ENCODE peak calls at places on chromosomes 4 and X, in six cellular contexts. R, G, N, M, P and Q are unnamed samples.
A peak's percentile ranks its signal among the peaks of the same experiment; 100 is the strongest.

GRCh38 chrX:150587585-150588503 is 19.4 kb downstream of the MTM1 start:
- DNase-seq in G (no peak), N (peak; percentile 49), P (no peak), R (peak; percentile 15), M (no peak), Q (no peak)

GRCh38 chr4:138090145-138090917 is 151.8 kb downstream of the SLC7A11 start:
- DNase-seq in M (no peak), R (peak; percentile 70), N (peak; percentile 67), P (peak; percentile 41), G (peak; percentile 87), Q (no peak)

GRCh38 chr4:2944882-2945526 is 18.2 kb downstream of the NOP14 start:
- DNase-seq in P (no peak), G (no peak), N (no peak), M (no peak), R (no peak), Q (no peak)

GRCh38 chr4:83266689-83267088 is 17.9 kb downstream of the COQ2 start:
- DNase-seq in G (no peak), P (no peak), N (no peak), R (no peak), M (no peak), Q (no peak)

GRCh38 chr4:155759372-155760252 is 791 bp downstream of the GUCY1B1 start:
- DNase-seq in N (peak; percentile 73), R (peak; percentile 5), P (no peak), G (no peak), M (peak; percentile 65), Q (no peak)

GRCh38 chrX:17031827-17032226 is 85.4 kb downstream of the REPS2 start:
- DNase-seq in G (no peak), P (no peak), R (no peak), M (no peak), N (no peak), Q (no peak)

GRCh38 chrX:136528645-136529315 is 3.2 kb upstream of the VGLL1 start:
- DNase-seq in R (no peak), G (no peak), P (no peak), M (no peak), N (no peak), Q (no peak)

GRCh38 chr4:127139788-127140286 is 492.9 kb upstream of the INTU start:
- DNase-seq in P (no peak), N (no peak), G (no peak), R (no peak), M (no peak), Q (no peak)

GRCh38 chrX:107493141-107493540 is 43.7 kb downstream of the FRMPD3 start:
- DNase-seq in R (no peak), P (no peak), M (no peak), G (no peak), N (no peak), Q (no peak)

GRCh38 chr4:95361696-95361965 is 187.1 kb downstream of the UNC5C start:
- DNase-seq in P (no peak), G (no peak), R (no peak), N (no peak), M (no peak), Q (no peak)

GRCh38 chr4:16240300-16240699 is 14.0 kb upstream of the TAPT1 start:
- DNase-seq in M (no peak), P (no peak), N (no peak), R (no peak), G (no peak), Q (no peak)

GRCh38 chr4:55634417-55635128 is 1.5 kb downstream of the NMU start:
- DNase-seq in P (no peak), G (no peak), M (no peak), N (no peak), R (no peak), Q (no peak)

GRCh38 chr4:1170156-1170804 is 2.1 kb downstream of the SPON2 start:
- DNase-seq in N (no peak), R (no peak), P (no peak), G (no peak), M (peak; percentile 43), Q (no peak)

GRCh38 chr4:1172228-1172851 is at the start of gene SPON2:
- DNase-seq in M (no peak), P (no peak), R (no peak), N (peak; percentile 54), G (peak; percentile 26), Q (no peak)

GRCh38 chr4:1172971-1173757 is 781 bp upstream of the SPON2 start:
- DNase-seq in P (peak; percentile 73), R (peak; percentile 56), M (no peak), G (peak; percentile 66), N (peak; percentile 57), Q (no peak)

GRCh38 chr4:1170805-1171305 is 1.5 kb downstream of the SPON2 start:
- DNase-seq in M (no peak), R (no peak), G (no peak), P (no peak), N (no peak), Q (no peak)

GRCh38 chr4:1171306-1172227 is 816 bp downstream of the SPON2 start:
- DNase-seq in M (no peak), N (no peak), P (no peak), R (no peak), G (no peak), Q (no peak)
- H3K4me3 ChIP-seq in M (peak overlapping the region; percentile 53), N (peak overlapping the region; percentile 59), P (peak overlapping the region; percentile 37), R (no peak overlapping the region), G (peak overlapping the region; percentile 40), Q (peak overlapping the region; percentile 26)

GRCh38 chr4:109827672-109828071 is at the start of gene RRH:
- DNase-seq in M (no peak), N (no peak), P (no peak), G (no peak), R (no peak), Q (no peak)

GRCh38 chr4:109821186-109821585 is 5.6 kb downstream of the GAR1 start:
- DNase-seq in P (no peak), R (no peak), N (no peak), M (no peak), G (no peak), Q (no peak)

GRCh38 chr4:109826719-109827118 is 1.1 kb upstream of the RRH start:
- DNase-seq in N (no peak), G (peak; percentile 39), P (no peak), R (no peak), M (no peak), Q (no peak)
- TF ChIP-seq CTCF in N (peak; percentile 8), G (peak; percentile 54), P (peak; percentile 60), R (peak; percentile 54), M (peak; percentile 54), Q (peak; percentile 51)

GRCh38 chrX:111095974-111096870 is at the start of gene PAK3:
- DNase-seq in M (peak; percentile 37), R (no peak), P (no peak), N (peak; percentile 37), G (peak; percentile 85), Q (peak; percentile 60)
- H3K4me3 ChIP-seq in M (peak within 1 kb of the TSS; percentile 50), R (peak within 1 kb of the TSS; percentile 50), P (peak within 1 kb of the TSS; percentile 42), N (peak within 1 kb of the TSS; percentile 47), G (peak within 1 kb of the TSS; percentile 62), Q (peak within 1 kb of the TSS; percentile 53)

DNA sequence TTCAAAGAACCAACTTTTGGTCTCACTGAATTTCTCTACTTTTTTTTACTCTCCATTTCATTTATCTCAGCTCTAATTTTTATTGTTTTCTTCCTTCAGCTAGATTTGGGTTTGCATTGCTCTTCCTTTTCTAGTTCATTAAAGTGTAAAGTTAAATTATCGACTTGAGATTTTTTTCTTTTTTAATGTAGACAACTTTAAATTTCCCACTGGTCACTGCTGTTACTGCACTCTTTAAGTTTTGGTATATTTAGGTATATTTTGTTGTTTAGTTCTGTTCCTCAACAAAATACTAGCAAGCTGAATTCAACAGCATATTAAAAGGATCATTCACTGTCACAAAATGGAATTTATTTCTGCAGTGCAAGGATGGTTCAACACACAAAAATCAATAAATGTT is 572.0 kb upstream of the DIAPH2 start:
- DNase-seq in P (no peak), R (no peak), G (no peak), M (no peak), N (no peak), Q (no peak)
- TF ChIP-seq CTCF in P (no peak), R (no peak), G (no peak), M (no peak), N (no peak), Q (no peak)

GRCh38 chrX:118498351-118498750 is 2.7 kb downstream of the DOCK11 start:
- DNase-seq in G (no peak), R (no peak), N (no peak), M (no peak), P (no peak), Q (no peak)
- H3K4me3 ChIP-seq in G (no peak overlapping the region), R (no peak overlapping the region), N (no peak overlapping the region), M (no peak overlapping the region), P (no peak overlapping the region), Q (no peak overlapping the region)

GRCh38 chr4:94127707-94128328 is 79.8 kb upstream of the SMARCAD1 start:
- DNase-seq in P (no peak), R (peak; percentile 21), M (no peak), G (peak; percentile 55), N (no peak), Q (no peak)
- TF ChIP-seq CTCF in P (peak; percentile 63), R (peak; percentile 53), M (peak; percentile 54), G (peak; percentile 55), N (peak; percentile 26), Q (peak; percentile 61)

DNA sequence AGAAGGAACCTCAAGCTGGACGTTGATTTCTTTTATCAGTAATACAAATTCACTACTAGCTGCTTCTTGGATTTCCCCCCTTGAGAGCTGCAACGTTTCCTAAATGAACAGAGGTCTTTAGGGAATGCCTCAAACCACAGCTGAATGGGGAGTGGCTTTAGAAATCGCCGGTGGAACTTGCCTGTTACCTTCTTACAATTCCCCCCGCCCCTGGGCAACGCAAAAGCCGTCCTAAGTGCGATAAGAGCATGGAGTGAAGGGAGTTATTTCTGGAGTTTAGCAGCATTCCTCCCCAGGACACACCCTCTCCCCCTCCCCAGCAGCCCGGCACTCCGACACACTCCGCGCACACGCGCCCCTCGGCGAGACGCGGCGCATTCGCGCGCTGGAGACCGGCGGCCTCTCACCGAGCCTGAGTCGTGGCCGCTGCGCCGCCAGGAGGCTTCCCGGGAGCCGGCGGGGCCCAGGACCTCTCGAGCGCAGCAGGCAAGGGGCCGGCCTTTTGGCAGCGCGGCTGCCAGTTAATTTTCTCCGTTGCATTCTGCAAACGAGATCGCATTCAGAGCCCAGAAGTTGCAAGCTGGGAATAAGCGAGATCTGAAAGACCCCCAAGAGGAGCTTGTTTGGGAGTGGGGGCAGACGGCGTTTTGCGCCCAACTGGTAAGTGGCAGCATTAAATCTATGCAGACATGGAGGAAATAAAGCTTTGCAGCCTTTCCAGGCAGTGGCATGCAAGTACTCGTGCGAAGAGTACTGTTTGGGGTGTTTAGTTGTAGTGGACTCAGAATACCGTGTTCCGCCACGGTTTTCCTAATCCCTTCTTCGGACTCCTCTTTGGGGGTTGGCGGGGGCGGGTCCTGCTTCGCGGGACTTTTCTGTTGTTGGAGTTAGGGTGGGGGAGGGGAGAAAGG is 134.6 kb downstream of the PALLD start:
- DNase-seq in R (peak; percentile 62), M (peak; percentile 72), P (no peak), G (peak; percentile 90), N (peak; percentile 80), Q (no peak)
- H3K4me3 ChIP-seq in R (peak overlapping the region; percentile 58), M (peak overlapping the region; percentile 60), P (peak overlapping the region; percentile 35), G (peak overlapping the region; percentile 85), N (peak overlapping the region; percentile 97), Q (peak overlapping the region; percentile 84)